ENCODE peak calls at places on chromosomes 11 and 22, in ten cellular contexts. T is CD4-positive, alpha-beta T cell; K is fibroblast of pulmonary artery; M is lower leg skin; V is neural crest cell; C is heart left ventricle; S is AG10803; X is mesothelial cell of epicardium; R is hepatocyte; E is B cell. F is an unnamed sample.

GRCh38 chr11:117691501-117691900 is 105.5 kb downstream of the DSCAML1 start:
- DNase-seq in M (no peak), T (no peak), V (no peak), S (no peak), R (no peak), E (no peak), X (no peak), C (no peak), K (no peak), F (no peak)

GRCh38 chr22:36433318-36434231 is 45.8 kb upstream of the MYH9 start:
- DNase-seq in T (no peak), K (no peak), R (no peak), V (no peak), S (no peak), C (no peak), X (no peak), E (no peak), M (no peak), F (no peak)

GRCh38 chr22:21632931-21633330 is 371 bp downstream of the CCDC116 start:
- DNase-seq in M (no peak), E (no peak), K (no peak), C (no peak), X (no peak), S (no peak), R (no peak), V (no peak), T (no peak), F (no peak)

GRCh38 chr11:45098929-45099328 is 47.5 kb upstream of the PRDM11 start:
- DNase-seq in V (no peak), E (no peak), K (no peak), M (peak), C (no peak), X (no peak), T (no peak), R (peak), S (no peak), F (no peak)

GRCh38 chr11:129286813-129287212 is 88.8 kb upstream of the BARX2 start:
- DNase-seq in R (no peak), X (no peak), E (no peak), V (no peak), S (no peak), T (no peak), C (no peak), K (no peak), M (no peak), F (no peak)

GRCh38 chr22:31451709-31452571 is 37.7 kb downstream of the EIF4ENIF1 start:
- DNase-seq in R (peak), V (no peak), C (no peak), S (peak), X (no peak), T (no peak), M (no peak), E (peak), K (peak), F (no peak)

GRCh38 chr11:109795234-109795633 is 298.0 kb upstream of the ZC3H12C start:
- DNase-seq in R (peak), T (no peak), C (no peak), K (peak), X (no peak), M (no peak), E (no peak), V (no peak), S (no peak), F (no peak)

GRCh38 chr11:61810671-61811175 is 6.1 kb downstream of the FADS1 start:
- DNase-seq in C (no peak), K (no peak), R (no peak), E (no peak), V (no peak), T (no peak), M (no peak), S (no peak), X (no peak), F (no peak)

GRCh38 chr11:74255741-74256369 is 55.6 kb downstream of the P4HA3 start:
- DNase-seq in S (peak), R (peak), X (peak), V (peak), E (peak), K (peak), C (no peak), T (peak), M (peak), F (peak)

GRCh38 chr11:73001615-73002014 is 140.5 kb downstream of the FCHSD2 start:
- DNase-seq in R (no peak), M (no peak), X (no peak), C (no peak), K (peak), T (no peak), S (no peak), V (no peak), E (no peak), F (no peak)

GRCh38 chr11:76169473-76169881 is 36.8 kb downstream of the WNT11 start:
- DNase-seq in S (peak), R (no peak), K (no peak), X (no peak), M (no peak), T (no peak), E (no peak), C (peak), V (no peak), F (no peak)

GRCh38 chr22:21641417-21641794 is 696 bp upstream of the SDF2L1 start:
- DNase-seq in R (peak), S (peak), M (no peak), T (no peak), C (no peak), K (peak), E (no peak), V (peak), X (no peak), F (peak)

GRCh38 chr11:127056338-127056971 is 55.9 kb upstream of the KIRREL3 start:
- DNase-seq in S (no peak), X (no peak), C (no peak), T (no peak), R (no peak), K (no peak), V (no peak), E (no peak), M (peak), F (peak)

GRCh38 chr11:85154294-85154693 is 472.9 kb downstream of the DLG2 start:
- DNase-seq in E (no peak), V (no peak), K (no peak), X (no peak), S (no peak), R (no peak), C (no peak), T (no peak), M (no peak), F (no peak)

DNA sequence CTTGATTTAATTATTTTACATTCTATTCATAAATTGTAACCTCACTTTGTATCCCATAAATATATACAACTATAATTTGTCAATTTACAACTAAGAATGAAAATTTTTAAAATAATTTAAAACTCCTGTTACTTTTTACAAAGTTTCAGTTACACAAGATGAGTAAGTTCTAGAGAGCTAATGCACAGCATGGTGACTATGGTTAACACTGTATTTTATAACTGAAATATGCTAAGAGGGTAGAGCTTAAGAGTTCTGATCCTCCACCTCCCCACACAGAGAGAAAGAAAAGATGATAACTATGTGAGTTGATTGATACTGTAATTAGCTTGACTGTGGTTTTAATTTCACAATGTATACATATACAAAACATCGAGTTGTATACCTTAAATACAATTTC is 412.5 kb upstream of the DDI1 start:
- DNase-seq in V (no peak), R (no peak), T (no peak), K (no peak), E (no peak), S (no peak), X (no peak), M (no peak), C (no peak), F (no peak)
- TF ChIP-seq CTCF in V (no peak), R (no peak), T (no peak), K (no peak), E (no peak), S (no peak), X (no peak), M (no peak), C (no peak), F (no peak)

GRCh38 chr22:29200901-29201300 is 4.8 kb upstream of the EMID1 start:
- DNase-seq in K (no peak), R (no peak), S (no peak), C (no peak), M (no peak), X (no peak), V (no peak), E (no peak), T (no peak), F (no peak)
- TF ChIP-seq CTCF in K (no peak), R (no peak), S (no peak), C (no peak), M (no peak), X (no peak), V (no peak), E (no peak), T (no peak), F (no peak)

GRCh38 chr22:49051491-49052022 is 776.1 kb downstream of the BRD1 start:
- DNase-seq in X (no peak), C (no peak), R (no peak), S (no peak), E (peak), M (no peak), T (no peak), K (no peak), V (no peak), F (no peak)

GRCh38 chr22:49047461-49047860 is 780.2 kb downstream of the BRD1 start:
- DNase-seq in V (no peak), E (peak), M (no peak), X (no peak), R (no peak), K (no peak), T (no peak), C (no peak), S (no peak), F (no peak)

GRCh38 chr22:49048591-49048990 is 779.1 kb downstream of the BRD1 start:
- DNase-seq in K (no peak), V (no peak), E (no peak), T (no peak), M (no peak), R (no peak), X (no peak), C (no peak), S (no peak), F (no peak)

GRCh38 chr22:49052023-49052538 is 775.6 kb downstream of the BRD1 start:
- DNase-seq in S (no peak), M (no peak), T (peak), C (no peak), X (no peak), E (peak), R (no peak), K (no peak), V (no peak), F (no peak)

DNA sequence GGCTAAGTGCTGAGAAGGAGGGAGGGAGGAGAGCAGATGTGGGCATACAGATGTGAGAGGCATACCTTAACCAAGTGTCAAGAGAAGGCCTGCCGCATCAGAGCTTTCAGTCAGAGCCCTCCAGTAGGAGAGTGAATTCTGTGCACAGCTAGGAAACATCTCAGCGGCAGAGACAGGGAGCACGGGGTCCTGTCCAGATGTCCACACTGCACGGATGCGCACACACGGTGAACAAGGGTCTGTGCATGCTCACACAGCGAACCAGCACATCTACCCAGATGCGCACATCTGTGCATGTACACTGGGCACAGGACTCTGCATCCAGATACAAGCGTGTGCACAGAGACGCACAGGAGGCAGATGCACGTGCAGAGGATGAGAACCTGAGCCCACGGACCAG is 778.0 kb downstream of the BRD1 start:
- DNase-seq in C (no peak), X (no peak), K (no peak), E (peak), M (no peak), R (no peak), V (no peak), T (no peak), S (no peak), F (no peak)
- TF ChIP-seq CTCF in C (no peak), X (no peak), K (no peak), E (no peak), M (no peak), R (no peak), V (no peak), T (no peak), S (no peak), F (no peak)

GRCh38 chr11:36540998-36541397 is 26.8 kb upstream of the RAG1 start:
- DNase-seq in M (no peak), S (peak), T (no peak), V (no peak), R (peak), K (peak), C (no peak), E (no peak), X (no peak), F (peak)
- TF ChIP-seq CTCF in M (no peak), S (peak), T (no peak), V (peak), R (peak), K (peak), C (peak), E (no peak), X (no peak), F (peak)

DNA sequence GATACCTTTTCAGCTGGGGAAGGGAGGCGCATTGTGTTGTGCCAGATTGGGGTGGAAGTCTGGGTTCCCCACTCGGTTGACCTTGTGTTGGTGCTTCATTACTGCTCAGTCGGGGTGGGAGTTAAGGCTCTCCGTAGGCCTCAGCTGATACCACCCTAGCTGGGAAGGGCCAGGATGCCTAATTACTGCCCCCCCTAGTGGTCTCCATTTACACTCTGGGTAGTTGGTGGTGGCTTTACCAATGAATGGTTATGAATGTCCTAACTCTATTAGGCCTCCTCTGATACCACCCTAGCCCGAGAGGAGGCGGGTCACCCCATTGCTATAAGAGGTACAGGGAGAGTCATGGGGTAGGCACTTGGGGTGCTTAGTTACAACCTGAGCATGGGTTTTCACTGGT is 27.5 kb upstream of the HIKESHI start:
- DNase-seq in M (no peak), C (no peak), X (no peak), R (no peak), K (no peak), V (no peak), T (no peak), S (no peak), E (no peak), F (no peak)
- TF ChIP-seq CTCF in M (no peak), C (no peak), X (no peak), R (peak), K (no peak), V (peak), T (peak), S (no peak), E (no peak), F (no peak)

GRCh38 chr22:45548991-45549736 is 46.5 kb downstream of the FBLN1 start:
- DNase-seq in R (peak), V (no peak), X (no peak), M (peak), K (peak), T (no peak), S (peak), C (no peak), E (no peak), F (no peak)
- TF ChIP-seq CTCF in R (peak), V (peak), X (peak), M (no peak), K (peak), T (no peak), S (peak), C (no peak), E (no peak), F (no peak)

DNA sequence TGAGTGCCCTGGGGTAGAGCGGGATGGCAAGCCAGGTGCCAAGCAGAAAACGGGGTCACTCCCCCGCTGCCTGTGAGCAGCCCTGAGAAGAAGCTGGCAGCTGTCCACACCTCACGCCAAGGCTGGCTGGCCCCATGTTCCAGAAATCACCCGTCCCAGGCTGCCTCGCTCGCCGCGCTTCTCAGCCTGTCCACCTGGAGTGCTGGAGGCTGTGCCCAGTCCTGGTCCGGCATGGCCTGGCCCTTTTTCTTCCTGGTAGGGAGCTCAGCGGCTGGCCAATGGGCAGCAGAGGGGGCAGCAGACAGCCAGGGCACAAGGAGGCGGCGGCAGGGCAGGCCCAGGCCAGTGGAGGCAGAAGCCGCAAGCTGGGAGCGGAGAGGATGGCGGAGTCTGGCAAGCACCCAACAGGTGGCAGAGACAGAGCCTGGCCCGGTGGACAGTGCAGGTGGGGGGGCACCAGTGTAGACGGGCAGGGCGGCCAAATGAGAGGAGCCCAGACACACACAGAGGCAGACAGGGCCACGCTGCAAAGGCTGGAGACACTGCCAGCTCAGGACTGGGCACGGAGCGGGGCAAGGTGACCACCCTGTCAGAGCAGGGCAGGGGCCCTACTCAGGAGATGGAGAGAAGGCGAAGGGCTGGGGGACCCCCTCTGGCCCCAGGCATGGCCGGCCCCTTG is 37.2 kb upstream of the TH start:
- DNase-seq in V (peak), S (no peak), R (no peak), C (peak), M (peak), T (no peak), E (no peak), X (peak), K (no peak), F (peak)
- TF ChIP-seq CTCF in V (peak), S (no peak), R (peak), C (no peak), M (no peak), T (no peak), E (no peak), X (no peak), K (no peak), F (no peak)

GRCh38 chr22:20128619-20128901 is 3.0 kb upstream of the ZDHHC8 start:
- DNase-seq in R (no peak), E (no peak), M (no peak), K (no peak), X (no peak), C (no peak), S (no peak), T (no peak), V (no peak), F (no peak)

GRCh38 chr22:20130319-20130718 is 1.3 kb upstream of the ZDHHC8 start:
- DNase-seq in C (no peak), T (no peak), S (no peak), V (no peak), R (no peak), K (no peak), X (no peak), E (no peak), M (no peak), F (no peak)

GRCh38 chr22:20129747-20130014 is 1.9 kb upstream of the ZDHHC8 start:
- DNase-seq in V (no peak), K (no peak), T (no peak), X (no peak), C (no peak), E (no peak), M (no peak), S (no peak), R (no peak), F (no peak)

GRCh38 chr22:20127869-20128618 is 3.6 kb upstream of the ZDHHC8 start:
- DNase-seq in S (no peak), T (no peak), X (no peak), M (no peak), V (no peak), K (no peak), E (no peak), R (no peak), C (no peak), F (no peak)

DNA sequence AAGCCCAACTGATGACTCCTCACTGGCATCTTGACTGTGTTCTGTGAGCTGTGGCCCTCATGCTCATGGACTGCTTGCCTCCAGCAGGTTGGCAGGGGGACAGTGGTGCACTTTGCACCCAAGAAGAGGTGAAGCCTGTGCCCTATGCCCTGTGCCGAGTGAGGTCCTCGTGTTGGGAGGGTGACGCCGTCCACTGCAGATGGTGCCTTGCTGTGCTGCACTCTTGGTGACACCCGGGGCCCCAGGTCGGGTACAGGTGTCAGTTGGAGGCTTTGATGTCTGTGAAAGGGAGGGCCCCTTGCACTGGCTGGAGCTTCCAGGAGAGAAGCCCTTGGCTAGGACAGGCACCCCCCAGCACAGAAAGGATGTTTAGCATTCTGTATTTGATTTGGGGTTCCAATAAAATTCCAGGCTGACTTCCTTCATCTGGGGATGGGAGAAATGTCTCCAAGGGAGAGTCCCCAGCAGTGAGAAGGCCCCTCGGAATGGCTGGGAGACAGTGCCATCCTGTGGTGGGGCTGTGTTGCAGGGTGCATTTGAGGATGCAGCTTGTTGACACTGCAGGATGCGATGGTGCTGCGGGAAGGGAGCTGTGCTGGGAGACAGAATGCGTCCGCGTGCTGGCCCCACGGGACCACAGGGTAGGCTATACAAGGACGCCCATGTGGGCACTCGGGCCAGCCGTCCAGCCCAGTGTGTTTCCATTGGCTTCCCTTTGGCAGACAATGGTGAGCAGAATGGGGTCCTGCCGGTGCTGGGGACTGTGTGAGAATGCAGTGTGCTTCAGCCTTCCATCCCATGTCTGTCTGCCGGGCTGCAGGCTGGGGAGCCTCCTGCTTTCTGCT is 2.5 kb upstream of the ZDHHC8 start:
- DNase-seq in T (peak), X (no peak), K (peak), C (no peak), S (peak), M (no peak), V (peak), R (no peak), E (no peak), F (peak)
- TF ChIP-seq CTCF in T (peak), X (no peak), K (peak), C (peak), S (peak), M (no peak), V (peak), R (peak), E (no peak), F (no peak)

DNA sequence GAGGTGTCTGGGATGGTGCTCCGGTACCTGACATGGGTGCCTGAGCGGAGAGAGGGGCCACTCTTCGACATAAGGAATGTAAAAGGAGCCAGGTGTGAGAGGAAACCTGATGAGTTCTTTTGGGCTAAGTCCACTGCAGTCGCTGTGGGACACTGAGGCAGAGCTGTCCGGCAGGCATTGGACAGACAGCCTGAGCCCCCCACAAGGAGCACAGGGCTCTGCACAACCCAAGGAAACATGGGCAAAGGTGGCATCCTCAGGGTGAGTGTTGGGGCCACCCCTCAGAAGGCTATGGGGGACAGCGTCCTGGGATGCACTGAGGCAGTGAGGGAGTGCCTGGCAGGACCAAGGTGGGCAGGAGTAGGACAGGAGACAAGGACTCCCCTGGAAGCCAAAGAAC is 57.7 kb upstream of the EMID1 start:
- DNase-seq in R (no peak), E (no peak), V (no peak), X (no peak), C (no peak), S (no peak), M (no peak), T (no peak), K (no peak), F (no peak)
- TF ChIP-seq CTCF in R (no peak), E (no peak), V (no peak), X (no peak), C (no peak), S (no peak), M (no peak), T (no peak), K (no peak), F (no peak)

GRCh38 chr11:119100246-119100959 is 1.2 kb downstream of the DPAGT1 start:
- DNase-seq in C (no peak), S (peak), R (peak), T (no peak), V (no peak), X (no peak), M (no peak), E (no peak), K (peak), F (no peak)
- TF ChIP-seq CTCF in C (peak), S (peak), R (peak), T (peak), V (peak), X (no peak), M (no peak), E (no peak), K (peak), F (no peak)